ENCODE peak calls at places on chromosomes 5 and 9, in nine cellular contexts. One of them, this sample, is unnamed.

GRCh38 chr9:115681599-115681998 is 472.0 kb upstream of the PAPPA start:
- DNase-seq in HCEC 1CT: no peak
- DNase-seq in stimulated activated naive CD4-positive, alpha-beta T cell treated with Interleukin-2 at 50 U/mL for 16 hours: no peak
- DNase-seq in hypothalamus: no peak
- DNase-seq in DMS79: no peak
- DNase-seq in amniotic stem cell: no peak
- DNase-seq in stomach: no peak
- DNase-seq in choroid plexus epithelial cell: no peak
- DNase-seq in NCI-H2029 treated with DMSO at 0.1 percent for 48 hours: no peak
- DNase-seq in this sample: no peak

GRCh38 chr5:67012241-67012640 is 184.4 kb downstream of the CD180 start:
- DNase-seq in stomach: no peak
- DNase-seq in DMS79: no peak
- DNase-seq in stimulated activated naive CD4-positive, alpha-beta T cell treated with Interleukin-2 at 50 U/mL for 16 hours: no peak
- DNase-seq in amniotic stem cell: no peak
- DNase-seq in choroid plexus epithelial cell: no peak
- DNase-seq in hypothalamus: no peak
- DNase-seq in NCI-H2029 treated with DMSO at 0.1 percent for 48 hours: no peak
- DNase-seq in HCEC 1CT: peak
- DNase-seq in this sample: no peak

GRCh38 chr5:56995605-56996004 is 43.7 kb upstream of the MIER3 start:
- DNase-seq in hypothalamus: no peak
- DNase-seq in NCI-H2029 treated with DMSO at 0.1 percent for 48 hours: no peak
- DNase-seq in choroid plexus epithelial cell: no peak
- DNase-seq in stomach: no peak
- DNase-seq in HCEC 1CT: no peak
- DNase-seq in DMS79: no peak
- DNase-seq in stimulated activated naive CD4-positive, alpha-beta T cell treated with Interleukin-2 at 50 U/mL for 16 hours: no peak
- DNase-seq in amniotic stem cell: no peak
- DNase-seq in this sample: no peak

GRCh38 chr9:88922091-88922490 is 69.2 kb upstream of the S1PR3 start:
- DNase-seq in HCEC 1CT: no peak
- DNase-seq in stomach: no peak
- DNase-seq in stimulated activated naive CD4-positive, alpha-beta T cell treated with Interleukin-2 at 50 U/mL for 16 hours: peak
- DNase-seq in hypothalamus: no peak
- DNase-seq in DMS79: no peak
- DNase-seq in choroid plexus epithelial cell: no peak
- DNase-seq in NCI-H2029 treated with DMSO at 0.1 percent for 48 hours: no peak
- DNase-seq in amniotic stem cell: no peak
- DNase-seq in this sample: no peak

GRCh38 chr5:83956386-83956785 is 235.7 kb upstream of the HAPLN1 start:
- DNase-seq in DMS79: no peak
- DNase-seq in HCEC 1CT: no peak
- DNase-seq in amniotic stem cell: no peak
- DNase-seq in choroid plexus epithelial cell: peak
- DNase-seq in stimulated activated naive CD4-positive, alpha-beta T cell treated with Interleukin-2 at 50 U/mL for 16 hours: no peak
- DNase-seq in hypothalamus: no peak
- DNase-seq in NCI-H2029 treated with DMSO at 0.1 percent for 48 hours: no peak
- DNase-seq in stomach: no peak
- DNase-seq in this sample: no peak

GRCh38 chr5:112752335-112752734 is 14.7 kb downstream of the APC start:
- DNase-seq in choroid plexus epithelial cell: no peak
- DNase-seq in HCEC 1CT: no peak
- DNase-seq in stomach: no peak
- DNase-seq in DMS79: no peak
- DNase-seq in hypothalamus: no peak
- DNase-seq in amniotic stem cell: no peak
- DNase-seq in NCI-H2029 treated with DMSO at 0.1 percent for 48 hours: no peak
- DNase-seq in stimulated activated naive CD4-positive, alpha-beta T cell treated with Interleukin-2 at 50 U/mL for 16 hours: no peak
- DNase-seq in this sample: no peak

GRCh38 chr9:118751077-118751847 is 618.0 kb downstream of the BRINP1 start:
- DNase-seq in NCI-H2029 treated with DMSO at 0.1 percent for 48 hours: no peak
- DNase-seq in choroid plexus epithelial cell: no peak
- DNase-seq in HCEC 1CT: no peak
- DNase-seq in stimulated activated naive CD4-positive, alpha-beta T cell treated with Interleukin-2 at 50 U/mL for 16 hours: no peak
- DNase-seq in stomach: no peak
- DNase-seq in hypothalamus: no peak
- DNase-seq in DMS79: no peak
- DNase-seq in amniotic stem cell: no peak
- DNase-seq in this sample: no peak

GRCh38 chr9:12759767-12760166 is 15.1 kb upstream of the LURAP1L start:
- DNase-seq in NCI-H2029 treated with DMSO at 0.1 percent for 48 hours: peak
- DNase-seq in DMS79: no peak
- DNase-seq in amniotic stem cell: no peak
- DNase-seq in choroid plexus epithelial cell: peak
- DNase-seq in hypothalamus: no peak
- DNase-seq in HCEC 1CT: no peak
- DNase-seq in stomach: no peak
- DNase-seq in stimulated activated naive CD4-positive, alpha-beta T cell treated with Interleukin-2 at 50 U/mL for 16 hours: no peak
- DNase-seq in this sample: no peak

GRCh38 chr9:113616716-113617496 is 153.4 kb downstream of the RGS3 start:
- DNase-seq in HCEC 1CT: no peak
- DNase-seq in stomach: no peak
- DNase-seq in stimulated activated naive CD4-positive, alpha-beta T cell treated with Interleukin-2 at 50 U/mL for 16 hours: no peak
- DNase-seq in amniotic stem cell: no peak
- DNase-seq in choroid plexus epithelial cell: no peak
- DNase-seq in NCI-H2029 treated with DMSO at 0.1 percent for 48 hours: no peak
- DNase-seq in DMS79: no peak
- DNase-seq in hypothalamus: no peak
- DNase-seq in this sample: no peak

GRCh38 chr9:93072383-93072795 is 13.9 kb downstream of the SUSD3 start:
- DNase-seq in DMS79: no peak
- DNase-seq in hypothalamus: no peak
- DNase-seq in stomach: no peak
- DNase-seq in amniotic stem cell: no peak
- DNase-seq in NCI-H2029 treated with DMSO at 0.1 percent for 48 hours: peak
- DNase-seq in choroid plexus epithelial cell: peak
- DNase-seq in stimulated activated naive CD4-positive, alpha-beta T cell treated with Interleukin-2 at 50 U/mL for 16 hours: no peak
- DNase-seq in HCEC 1CT: peak
- DNase-seq in this sample: no peak

GRCh38 chr9:111272571-111272970 is 57.5 kb downstream of the OR2K2 start:
- DNase-seq in DMS79: peak
- DNase-seq in NCI-H2029 treated with DMSO at 0.1 percent for 48 hours: no peak
- DNase-seq in HCEC 1CT: no peak
- DNase-seq in stomach: no peak
- DNase-seq in stimulated activated naive CD4-positive, alpha-beta T cell treated with Interleukin-2 at 50 U/mL for 16 hours: no peak
- DNase-seq in amniotic stem cell: no peak
- DNase-seq in choroid plexus epithelial cell: no peak
- DNase-seq in hypothalamus: no peak
- DNase-seq in this sample: no peak

GRCh38 chr9:114287763-114288232 is 35.1 kb upstream of the ORM1 start:
- DNase-seq in amniotic stem cell: no peak
- DNase-seq in stomach: no peak
- DNase-seq in hypothalamus: no peak
- DNase-seq in choroid plexus epithelial cell: no peak
- DNase-seq in HCEC 1CT: no peak
- DNase-seq in stimulated activated naive CD4-positive, alpha-beta T cell treated with Interleukin-2 at 50 U/mL for 16 hours: no peak
- DNase-seq in NCI-H2029 treated with DMSO at 0.1 percent for 48 hours: no peak
- DNase-seq in DMS79: no peak
- DNase-seq in this sample: no peak

GRCh38 chr9:128498911-128499310 is 5.6 kb upstream of the GLE1 start:
- DNase-seq in amniotic stem cell: no peak
- DNase-seq in stimulated activated naive CD4-positive, alpha-beta T cell treated with Interleukin-2 at 50 U/mL for 16 hours: no peak
- DNase-seq in choroid plexus epithelial cell: no peak
- DNase-seq in HCEC 1CT: no peak
- DNase-seq in DMS79: no peak
- DNase-seq in hypothalamus: no peak
- DNase-seq in NCI-H2029 treated with DMSO at 0.1 percent for 48 hours: no peak
- DNase-seq in stomach: no peak
- DNase-seq in this sample: no peak

GRCh38 chr9:91060520-91061343 is 259.1 kb downstream of the SYK start:
- DNase-seq in amniotic stem cell: peak
- DNase-seq in hypothalamus: no peak
- DNase-seq in stomach: peak
- DNase-seq in NCI-H2029 treated with DMSO at 0.1 percent for 48 hours: peak
- DNase-seq in HCEC 1CT: peak
- DNase-seq in stimulated activated naive CD4-positive, alpha-beta T cell treated with Interleukin-2 at 50 U/mL for 16 hours: no peak
- DNase-seq in DMS79: peak
- DNase-seq in choroid plexus epithelial cell: peak
- DNase-seq in this sample: no peak

GRCh38 chr5:81838307-81838906 is 87.5 kb upstream of the SSBP2 start:
- DNase-seq in DMS79: no peak
- DNase-seq in NCI-H2029 treated with DMSO at 0.1 percent for 48 hours: no peak
- DNase-seq in hypothalamus: no peak
- DNase-seq in stimulated activated naive CD4-positive, alpha-beta T cell treated with Interleukin-2 at 50 U/mL for 16 hours: no peak
- DNase-seq in stomach: no peak
- DNase-seq in choroid plexus epithelial cell: peak
- DNase-seq in HCEC 1CT: peak
- DNase-seq in amniotic stem cell: peak
- DNase-seq in this sample: no peak

GRCh38 chr5:149014634-149015033 is 48.2 kb downstream of the SH3TC2 start:
- DNase-seq in choroid plexus epithelial cell: no peak
- DNase-seq in NCI-H2029 treated with DMSO at 0.1 percent for 48 hours: no peak
- DNase-seq in HCEC 1CT: no peak
- DNase-seq in hypothalamus: no peak
- DNase-seq in stimulated activated naive CD4-positive, alpha-beta T cell treated with Interleukin-2 at 50 U/mL for 16 hours: no peak
- DNase-seq in amniotic stem cell: no peak
- DNase-seq in stomach: no peak
- DNase-seq in DMS79: no peak
- DNase-seq in this sample: no peak

GRCh38 chr9:33378121-33378795 is 24.1 kb downstream of the AQP7 start:
- DNase-seq in HCEC 1CT: no peak
- DNase-seq in choroid plexus epithelial cell: no peak
- DNase-seq in stimulated activated naive CD4-positive, alpha-beta T cell treated with Interleukin-2 at 50 U/mL for 16 hours: no peak
- DNase-seq in NCI-H2029 treated with DMSO at 0.1 percent for 48 hours: no peak
- DNase-seq in stomach: no peak
- DNase-seq in DMS79: no peak
- DNase-seq in amniotic stem cell: no peak
- DNase-seq in hypothalamus: no peak
- DNase-seq in this sample: no peak

GRCh38 chr9:20441704-20442423 is 180.4 kb downstream of the MLLT3 start:
- DNase-seq in stimulated activated naive CD4-positive, alpha-beta T cell treated with Interleukin-2 at 50 U/mL for 16 hours: no peak
- DNase-seq in HCEC 1CT: no peak
- DNase-seq in DMS79: no peak
- DNase-seq in stomach: no peak
- DNase-seq in amniotic stem cell: no peak
- DNase-seq in choroid plexus epithelial cell: no peak
- DNase-seq in NCI-H2029 treated with DMSO at 0.1 percent for 48 hours: no peak
- DNase-seq in hypothalamus: no peak
- DNase-seq in this sample: no peak

GRCh38 chr5:149640350-149640999 is 59.2 kb downstream of the ARHGEF37 start:
- DNase-seq in NCI-H2029 treated with DMSO at 0.1 percent for 48 hours: no peak
- DNase-seq in hypothalamus: no peak
- DNase-seq in stimulated activated naive CD4-positive, alpha-beta T cell treated with Interleukin-2 at 50 U/mL for 16 hours: no peak
- DNase-seq in amniotic stem cell: no peak
- DNase-seq in HCEC 1CT: no peak
- DNase-seq in choroid plexus epithelial cell: no peak
- DNase-seq in stomach: no peak
- DNase-seq in DMS79: no peak
- DNase-seq in this sample: no peak

This sample was measured in glomerular endothelial cell.